ENCODE peak calls at places on chromosome 20, in five cellular contexts. O, C, V, P and H are unnamed samples.

GRCh38 chr20:35739294-35740163 is 2.5 kb downstream of the RBM39 start:
- DNase-seq in V (no peak), O (no peak), P (no peak), C (no peak), H (no peak)

GRCh38 chr20:41604002-41604401 is 14.2 kb downstream of the CHD6 start:
- DNase-seq in C (no peak), O (no peak), P (no peak), V (no peak), H (no peak)

GRCh38 chr20:910132-910839 is 5.8 kb downstream of the ANGPT4 start:
- DNase-seq in C (no peak), V (no peak), O (no peak), P (no peak), H (no peak)

GRCh38 chr20:11181964-11182363 is 508.2 kb upstream of the JAG1 start:
- DNase-seq in C (no peak), O (no peak), V (no peak), P (no peak), H (no peak)

GRCh38 chr20:19652591-19653026 is 105.4 kb upstream of the RIN2 start:
- DNase-seq in V (no peak), P (no peak), C (no peak), O (no peak), H (no peak)

GRCh38 chr20:9344080-9344920 is 170.1 kb upstream of the LAMP5 start:
- DNase-seq in P (no peak), O (no peak), C (no peak), V (no peak), H (no peak)

GRCh38 chr20:56710577-56711465 is 81.7 kb downstream of the TFAP2C start:
- DNase-seq in P (no peak), V (no peak), C (no peak), O (no peak), H (no peak)

GRCh38 chr20:7967199-7967844 is 27.1 kb upstream of the HAO1 start:
- DNase-seq in O (no peak), V (no peak), P (no peak), C (no peak), H (no peak)

GRCh38 chr20:50487397-50487796 is 22.8 kb upstream of the PTPN1 start:
- DNase-seq in C (no peak), O (no peak), V (no peak), P (no peak), H (no peak)

GRCh38 chr20:22775671-22776139 is 191.3 kb upstream of the FOXA2 start:
- DNase-seq in C (no peak), P (no peak), O (no peak), V (no peak), H (no peak)

GRCh38 chr20:58271596-58272460 is 37.7 kb upstream of the RAB22A start:
- DNase-seq in V (peak; percentile 24), O (no peak), C (no peak), P (no peak), H (no peak)

GRCh38 chr20:13452470-13453124 is 186.1 kb downstream of the TASP1 start:
- DNase-seq in V (no peak), O (no peak), P (no peak), C (no peak), H (no peak)

GRCh38 chr20:20393207-20393606 is 25.3 kb downstream of the INSM1 start:
- DNase-seq in O (no peak), P (no peak), V (no peak), C (no peak), H (no peak)

GRCh38 chr20:1263853-1264252 is 2.2 kb upstream of the SNPH start:
- DNase-seq in V (no peak), C (no peak), O (no peak), P (no peak), H (no peak)

GRCh38 chr20:36542019-36542488 is 735 bp downstream of the MYL9 start:
- DNase-seq in C (no peak), O (peak; percentile 69), P (peak; percentile 30), V (no peak), H (no peak)

GRCh38 chr20:25470045-25470444 is 62.6 kb downstream of the GINS1 start:
- DNase-seq in C (no peak), V (peak; percentile 73), O (peak; percentile 51), P (no peak), H (no peak)

GRCh38 chr20:37147250-37147649 is 31.9 kb upstream of the RPN2 start:
- DNase-seq in P (no peak), O (no peak), C (no peak), V (no peak), H (no peak)

GRCh38 chr20:51318058-51318960 is 224.2 kb downstream of the NFATC2 start:
- DNase-seq in O (peak; percentile 83), V (peak; percentile 28), C (no peak), P (peak; percentile 70), H (no peak)

GRCh38 chr20:50003253-50003656 is 20.5 kb downstream of the SNAI1 start:
- DNase-seq in O (no peak), V (no peak), P (no peak), C (no peak), H (no peak)

GRCh38 chr20:44457016-44457415 is 18.7 kb upstream of the TTPAL start:
- DNase-seq in V (no peak), P (no peak), C (no peak), O (no peak), H (no peak)

GRCh38 chr20:44354979-44355502 is 458 bp upstream of the HNF4A start:
- DNase-seq in O (no peak), C (no peak), P (no peak), V (no peak), H (no peak)

GRCh38 chr20:25659999-25660398 is 36.2 kb upstream of the NANP start:
- DNase-seq in V (no peak), P (no peak), O (no peak), C (no peak), H (no peak)

GRCh38 chr20:5797843-5798462 is 47.8 kb downstream of the SHLD1 start:
- DNase-seq in O (no peak), V (peak; percentile 66), P (no peak), C (no peak), H (no peak)

GRCh38 chr20:12113075-12113467 is 195.4 kb downstream of the BTBD3 start:
- DNase-seq in C (no peak), V (no peak), O (no peak), P (no peak), H (no peak)

GRCh38 chr20:34472246-34472925 is 43.8 kb upstream of the DYNLRB1 start:
- DNase-seq in P (no peak), C (no peak), V (no peak), O (no peak), H (no peak)

GRCh38 chr20:34475979-34476736 is 40.1 kb upstream of the DYNLRB1 start:
- DNase-seq in O (peak; percentile 19), C (no peak), P (no peak), V (peak; percentile 64), H (no peak)

GRCh38 chr20:34468956-34469355 is 47.3 kb upstream of the DYNLRB1 start:
- DNase-seq in P (no peak), C (no peak), V (no peak), O (no peak), H (no peak)

DNA sequence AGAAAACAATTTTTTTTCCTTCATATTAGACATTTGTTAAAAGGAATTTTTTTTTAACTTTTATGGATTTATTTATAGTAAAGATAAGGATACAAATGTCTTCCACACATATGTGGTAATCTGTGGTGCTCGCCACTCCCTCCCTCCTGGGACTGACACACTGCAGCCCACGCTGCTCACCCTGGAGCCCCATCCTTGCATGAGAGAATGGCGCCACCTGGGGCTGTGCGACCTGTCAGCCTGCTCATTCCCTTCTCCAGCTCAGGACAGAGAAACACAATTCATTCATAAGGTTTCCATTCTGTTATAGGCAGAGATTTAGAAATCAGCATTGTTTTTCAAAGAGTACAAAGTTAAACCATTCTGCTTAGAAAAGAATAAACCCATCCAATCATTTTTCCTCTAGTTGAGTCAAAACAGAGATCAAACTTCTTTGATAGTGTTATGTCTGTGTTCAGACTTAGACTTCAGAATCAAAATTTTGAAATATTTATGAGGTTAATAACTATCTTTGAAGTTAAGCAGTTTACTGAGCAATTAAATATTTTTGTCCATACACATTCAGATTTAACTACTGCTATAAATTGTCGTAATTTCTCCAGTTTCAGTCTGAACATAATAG is 42.8 kb upstream of the DYNLRB1 start:
- DNase-seq in V (peak; percentile 50), O (peak; percentile 55), P (peak; percentile 34), C (no peak), H (peak; percentile 88)
- TF ChIP-seq CTCF in V (peak; percentile 64), O (no peak), P (peak; percentile 57), C (no peak), H (no peak)

GRCh38 chr20:33915726-33916331 is 77.9 kb upstream of the RALY start:
- DNase-seq in V (peak; percentile 73), C (no peak), O (peak; percentile 46), P (no peak), H (no peak)

GRCh38 chr20:33910529-33911327 is 83.0 kb upstream of the RALY start:
- DNase-seq in O (no peak), V (no peak), P (no peak), C (no peak), H (no peak)

GRCh38 chr20:33918662-33919061 is 75.0 kb upstream of the RALY start:
- DNase-seq in O (no peak), P (no peak), C (no peak), V (no peak), H (no peak)

GRCh38 chr20:33917813-33918525 is 75.7 kb upstream of the RALY start:
- DNase-seq in V (no peak), P (no peak), O (no peak), C (no peak), H (no peak)

GRCh38 chr20:33914871-33915270 is 78.8 kb upstream of the RALY start:
- DNase-seq in C (no peak), V (no peak), O (no peak), P (no peak), H (no peak)
- TF ChIP-seq CTCF in C (no peak), V (no peak), O (no peak), P (no peak), H (no peak)

GRCh38 chr20:48350291-48350988 is 477.4 kb downstream of the PREX1 start:
- DNase-seq in P (no peak), O (peak; percentile 29), V (no peak), C (no peak), H (no peak)
- TF ChIP-seq CTCF in P (peak; percentile 35), O (peak; percentile 60), V (no peak), C (no peak), H (no peak)

GRCh38 chr20:31704225-31705119 is 18.2 kb downstream of the BCL2L1 start:
- DNase-seq in V (no peak), O (peak; percentile 53), C (no peak), P (peak; percentile 71), H (no peak)
- TF ChIP-seq CTCF in V (no peak), O (no peak), C (no peak), P (no peak), H (no peak)

DNA sequence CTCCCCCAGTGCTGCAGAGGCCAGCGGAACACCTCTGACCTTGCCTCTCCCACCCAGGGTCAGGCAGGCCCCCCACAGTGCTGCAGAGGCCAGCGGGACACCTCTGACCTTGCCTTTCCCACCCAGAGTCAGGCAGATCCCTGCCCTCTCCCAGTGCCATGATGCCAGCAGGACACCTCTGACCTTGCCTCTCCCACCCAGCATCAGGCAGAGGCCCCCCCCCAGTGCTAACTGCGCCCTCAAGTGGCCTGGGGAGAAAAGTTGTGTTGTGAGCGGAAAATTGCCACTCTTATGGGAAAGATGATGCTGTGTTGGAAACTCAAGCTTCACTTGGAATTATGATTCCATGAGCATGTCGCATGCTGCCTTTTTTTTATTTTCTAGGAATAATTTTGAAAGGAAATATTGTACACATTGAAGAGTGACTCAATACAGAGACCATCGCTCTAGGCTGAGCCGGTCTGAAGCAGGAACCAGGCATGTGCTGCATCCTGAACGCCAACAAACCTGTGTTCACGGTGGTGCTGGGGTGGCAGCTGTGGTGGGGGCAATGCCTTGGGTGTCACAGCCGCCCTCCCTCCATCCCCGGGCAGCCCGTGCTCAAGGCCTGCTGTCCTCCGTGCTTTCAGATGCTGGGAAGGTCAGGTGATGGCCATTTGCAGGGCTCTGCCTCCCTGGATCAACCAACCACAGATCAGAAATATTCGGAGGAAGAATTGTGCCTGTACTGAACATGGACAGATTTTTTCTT is 98.6 kb downstream of the CDH4 start:
- DNase-seq in P (no peak), V (no peak), C (no peak), O (no peak), H (no peak)
- TF ChIP-seq CTCF in P (peak; percentile 23), V (no peak), C (no peak), O (no peak), H (no peak)